ENCODE peak calls at places on chromosomes 3 and 15, in five cellular contexts. H, I, G, M and Q are unnamed samples.

GRCh38 chr3:152331018-152331541 is 62.4 kb downstream of the MBNL1 start:
- DNase-seq in H (no peak), I (no peak), G (peak; percentile 71), M (no peak), Q (no peak)

GRCh38 chr3:147943265-147943945 is 534.2 kb downstream of the ZIC1 start:
- DNase-seq in H (no peak), I (no peak), G (peak; percentile 89), M (no peak), Q (peak; percentile 84)

GRCh38 chr3:24185738-24186384 is 240.8 kb downstream of the NR1D2 start:
- DNase-seq in H (peak; percentile 16), I (peak; percentile 18), G (no peak), M (peak; percentile 50), Q (no peak)

GRCh38 chr15:31391687-31392671 is 65.3 kb downstream of the KLF13 start:
- DNase-seq in H (peak; percentile 63), I (peak; percentile 91), G (no peak), M (peak; percentile 91), Q (no peak)

GRCh38 chr15:74200871-74201419 is 1.6 kb downstream of the STRA6 start:
- DNase-seq in H (no peak), I (no peak), G (no peak), M (no peak), Q (no peak)

GRCh38 chr3:9747267-9747666 is 2.5 kb upstream of the OGG1 start:
- DNase-seq in H (no peak), I (no peak), G (no peak), M (no peak), Q (no peak)

GRCh38 chr3:46477145-46477544 is 12.4 kb upstream of the LTF start:
- DNase-seq in H (no peak), I (no peak), G (no peak), M (no peak), Q (no peak)

GRCh38 chr3:36993326-36994283 is at the start of gene MLH1:
- DNase-seq in H (peak; percentile 99), I (peak; percentile 100), G (peak; percentile 100), M (peak; percentile 99), Q (peak; percentile 100)

GRCh38 chr3:135106445-135106844 is 311.4 kb downstream of the EPHB1 start:
- DNase-seq in H (peak; percentile 58), I (peak; percentile 71), G (no peak), M (no peak), Q (peak; percentile 15)

GRCh38 chr15:51752918-51753317 is 1.5 kb downstream of the TMOD2 start:
- DNase-seq in H (no peak), I (no peak), G (no peak), M (no peak), Q (no peak)

GRCh38 chr3:68447885-68448284 is 484.5 kb downstream of the TAFA4 start:
- DNase-seq in H (no peak), I (no peak), G (no peak), M (no peak), Q (no peak)

GRCh38 chr3:15616053-15616452 is 14.5 kb downstream of the BTD start:
- DNase-seq in H (no peak), I (no peak), G (no peak), M (no peak), Q (no peak)

GRCh38 chr3:161475905-161476304 is 20.7 kb upstream of the OTOL1 start:
- DNase-seq in H (no peak), I (no peak), G (no peak), M (no peak), Q (no peak)

GRCh38 chr15:77475898-77476297 is 55.2 kb downstream of the HMG20A start:
- DNase-seq in H (no peak), I (no peak), G (no peak), M (no peak), Q (no peak)